ENCODE peak calls at places on chromosomes 4 and X, in four cellular contexts. M, A, J and S are unnamed samples.
A peak's percentile ranks its signal among the peaks of the same experiment; 100 is the strongest.

GRCh38 chr4:157700898-157701694 is 471.7 kb downstream of the GASK1B start:
- DNase-seq in M (no peak), J (no peak), A (no peak), S (no peak)

GRCh38 chrX:113384628-113385027 is 544.0 kb upstream of the AMOT start:
- DNase-seq in M (no peak), A (no peak), J (no peak), S (no peak)

GRCh38 chrX:3520458-3520857 is 174.0 kb upstream of the MXRA5 start:
- DNase-seq in M (no peak), J (no peak), A (no peak), S (no peak)

GRCh38 chrX:65581661-65582339 is 47.2 kb upstream of the LAS1L start:
- DNase-seq in J (peak; percentile 48), M (peak; percentile 53), A (peak; percentile 26), S (peak; percentile 78)

GRCh38 chr4:21885241-21885640 is 63.3 kb downstream of the KCNIP4 start:
- DNase-seq in M (no peak), J (no peak), A (no peak), S (no peak)

GRCh38 chrX:115494133-115494532 is 66.8 kb upstream of the PLS3 start:
- DNase-seq in J (no peak), M (no peak), A (peak; percentile 7), S (no peak)

GRCh38 chrX:18424482-18425198 is 768 bp upstream of the CDKL5 start:
- DNase-seq in A (no peak), J (no peak), M (no peak), S (no peak)

GRCh38 chr4:173490817-173491518 is 39.1 kb downstream of the HAND2 start:
- DNase-seq in J (no peak), A (peak; percentile 68), M (no peak), S (no peak)

DNA sequence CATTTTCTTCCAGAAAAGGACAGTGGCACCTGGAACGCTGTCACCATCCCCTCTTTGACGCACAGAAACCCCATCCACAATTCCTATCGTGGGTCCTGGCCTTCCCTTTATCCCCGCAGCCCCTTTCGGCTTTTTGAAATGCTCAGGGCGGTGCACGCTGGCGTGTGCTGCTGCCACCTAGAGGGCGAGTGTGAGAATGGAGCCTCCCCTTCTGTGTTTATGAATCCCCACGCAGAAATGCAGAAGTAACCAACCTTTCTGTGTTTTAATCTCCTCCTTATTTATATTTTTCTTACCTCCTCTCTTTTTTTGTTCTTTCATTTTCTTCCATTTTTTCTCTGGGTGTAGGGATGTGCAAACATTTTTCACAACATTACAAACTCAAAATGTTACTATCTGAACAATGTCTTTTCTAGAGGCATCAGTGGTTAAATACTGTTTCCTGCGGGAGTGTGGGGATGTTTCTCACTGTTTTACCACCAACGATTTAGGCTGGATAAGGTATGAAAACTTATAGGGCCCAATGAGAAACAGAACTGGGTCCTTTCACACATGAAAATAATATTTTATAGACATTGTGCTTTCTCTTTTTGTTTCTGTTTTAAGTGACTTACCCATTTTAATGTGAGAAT is 50.0 kb downstream of the TMA16 start:
- DNase-seq in M (peak; percentile 70), A (peak; percentile 22), J (no peak), S (no peak)
- H3K4me3 ChIP-seq in M (no peak overlapping the region), A (no peak overlapping the region), J (no peak overlapping the region), S (no peak overlapping the region)

GRCh38 chr4:138400528-138400927 is 158.4 kb upstream of the SLC7A11 start:
- DNase-seq in M (no peak), A (no peak), J (no peak), S (no peak)
- TF ChIP-seq POLR2AphosphoS5 in M (no peak), A (no peak), J (no peak), S (no peak)

GRCh38 chr4:40577588-40578253 is 51.9 kb downstream of the RBM47 start:
- DNase-seq in M (no peak), A (no peak), J (no peak), S (no peak)

GRCh38 chr4:40573593-40574311 is 55.9 kb downstream of the RBM47 start:
- DNase-seq in M (no peak), J (no peak), A (no peak), S (no peak)

GRCh38 chr4:40576651-40577480 is 52.8 kb downstream of the RBM47 start:
- DNase-seq in A (peak; percentile 98), M (no peak), J (peak; percentile 66), S (no peak)

GRCh38 chr4:40572692-40573287 is 56.9 kb downstream of the RBM47 start:
- DNase-seq in M (no peak), J (no peak), A (no peak), S (no peak)

DNA sequence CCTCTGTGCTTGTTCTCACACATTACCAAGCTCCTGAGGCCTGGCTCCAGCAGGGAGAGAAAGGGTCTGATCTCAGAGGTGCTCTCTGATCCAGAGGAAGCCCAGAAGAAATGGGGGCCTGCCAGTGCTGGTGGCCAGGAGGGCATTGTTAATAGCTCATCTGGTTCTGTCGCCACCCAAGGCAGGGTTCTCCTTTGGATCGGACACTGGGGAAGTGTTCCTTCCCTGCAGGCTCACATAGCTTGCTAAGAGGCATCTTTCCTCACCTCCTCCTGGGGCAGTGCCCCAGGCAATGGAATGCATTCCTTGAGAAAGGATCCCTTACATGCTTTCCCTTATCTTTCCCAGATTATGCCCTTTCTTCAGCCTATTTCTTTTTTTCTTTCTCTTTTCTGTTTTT is 53.8 kb downstream of the RBM47 start:
- DNase-seq in A (no peak), J (no peak), M (no peak), S (no peak)
- H3K4me3 ChIP-seq in A (no peak overlapping the region), J (no peak overlapping the region), M (no peak overlapping the region), S (no peak overlapping the region)

GRCh38 chr4:14028862-14029261 is 401.3 kb upstream of the BOD1L1 start:
- DNase-seq in J (no peak), M (no peak), A (no peak), S (no peak)
- TF ChIP-seq POLR2AphosphoS5 in J (no peak), M (no peak), A (no peak), S (no peak)

GRCh38 chr4:1113311-1114009 is at the start of gene RNF212:
- DNase-seq in J (no peak), M (no peak), A (no peak), S (peak; percentile 54)
- H3K4me3 ChIP-seq in J (no peak within 1 kb of the TSS), M (no peak within 1 kb of the TSS), A (no peak within 1 kb of the TSS), S (peak within 1 kb of the TSS; percentile 41)

GRCh38 chr4:138897818-138898226 is 117.8 kb upstream of the NOCT start:
- DNase-seq in J (no peak), M (peak; percentile 18), A (peak; percentile 7), S (no peak)
- TF ChIP-seq POLR2AphosphoS5 in J (no peak), M (no peak), A (no peak), S (no peak)

DNA sequence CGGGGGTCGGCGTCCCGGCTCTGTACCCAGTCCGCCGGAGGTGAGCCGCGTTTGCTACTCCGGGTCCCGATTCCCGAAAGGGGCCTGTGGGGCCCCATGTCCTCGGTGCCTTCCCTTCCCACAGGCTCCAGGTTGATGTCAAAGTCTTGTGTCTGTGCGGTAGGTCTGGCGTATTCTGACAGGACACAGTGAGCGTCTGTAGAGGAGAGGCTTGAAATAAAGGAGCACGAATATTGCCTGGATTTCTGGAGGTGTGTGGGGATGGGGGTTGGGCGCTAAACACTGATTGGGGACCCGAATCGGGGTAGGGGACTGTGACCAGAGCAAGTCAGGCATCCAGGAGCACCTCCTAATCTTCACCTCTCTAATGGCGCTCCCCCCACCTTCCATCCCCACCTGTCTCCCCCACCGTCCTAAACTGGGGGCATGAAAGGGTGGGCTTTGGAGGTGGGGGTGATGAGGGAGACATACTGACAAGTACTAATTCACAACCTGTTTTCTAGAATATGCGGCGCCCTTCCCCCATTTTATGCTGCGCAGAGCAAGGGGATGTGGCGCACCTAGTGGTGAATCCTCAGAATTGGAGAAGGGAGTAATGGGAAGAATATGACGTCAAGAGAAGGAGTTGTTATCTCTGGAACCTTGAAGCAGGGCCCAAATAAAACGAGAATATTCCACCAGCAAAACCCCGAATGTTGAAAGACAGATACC is 874 bp downstream of the GPRASP2 start:
- DNase-seq in J (no peak), M (peak; percentile 26), A (no peak), S (no peak)
- H3K4me3 ChIP-seq in J (peak overlapping the region; percentile 56), M (peak overlapping the region; percentile 51), A (peak overlapping the region; percentile 40), S (peak overlapping the region; percentile 62)

GRCh38 chr4:79678472-79679202 is 270.6 kb upstream of the GK2 start:
- DNase-seq in M (peak; percentile 46), A (no peak), J (no peak), S (no peak)
- TF ChIP-seq POLR2AphosphoS5 in M (peak; percentile 42), A (no peak), J (no peak), S (no peak)

GRCh38 chr4:139606600-139607301 is 50.7 kb upstream of the SETD7 start:
- DNase-seq in M (peak; percentile 22), A (no peak), J (no peak), S (no peak)
- H3K4me3 ChIP-seq in M (no peak overlapping the region), A (no peak overlapping the region), J (no peak overlapping the region), S (peak overlapping the region; percentile 26)

DNA sequence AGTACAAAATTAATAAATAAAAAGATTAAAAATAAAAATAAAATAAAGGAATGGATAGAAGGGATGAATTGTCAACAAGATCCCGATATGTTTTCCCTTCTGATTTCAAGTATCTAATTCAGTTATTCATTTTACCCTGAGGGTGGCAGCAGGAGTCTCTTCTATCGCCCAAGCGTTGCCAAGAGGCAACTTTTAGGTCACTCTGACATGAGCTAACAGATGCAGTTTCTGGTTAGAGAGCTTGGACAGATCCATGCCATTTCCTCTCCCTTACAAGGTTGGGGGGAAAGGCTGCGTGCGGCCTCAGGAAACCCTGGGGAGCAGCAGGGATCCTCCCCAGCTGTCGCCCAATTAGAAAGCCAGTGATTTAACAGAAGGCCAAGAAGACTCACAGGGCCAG is 35.3 kb upstream of the WAS start:
- DNase-seq in A (peak; percentile 28), M (no peak), J (no peak), S (no peak)
- TF ChIP-seq POLR2AphosphoS5 in A (no peak), M (no peak), J (no peak), S (no peak)